ENCODE peak calls at places on chromosomes 1 and 21, in eight cellular contexts. N, S, G, P, X, K, W and F are unnamed samples.

GRCh38 chr21:41684381-41685245 is 82.2 kb downstream of the RIPK4 start:
- DNase-seq in N (no peak), S (no peak), G (peak; percentile 74), P (no peak), X (peak; percentile 71), K (no peak), W (peak; percentile 62), F (no peak)

GRCh38 chr21:36297938-36298572 is 21.9 kb upstream of the MORC3 start:
- DNase-seq in N (peak; percentile 40), S (no peak), G (no peak), P (no peak), X (no peak), K (no peak), W (no peak), F (no peak)

GRCh38 chr1:247681288-247681897 is 1.9 kb upstream of the OR13G1 start:
- DNase-seq in N (no peak), S (peak; percentile 22), G (no peak), P (peak; percentile 83), X (peak; percentile 48), K (peak; percentile 26), W (peak; percentile 48), F (peak; percentile 56)

GRCh38 chr1:27571439-27572018 is 32.4 kb downstream of the AHDC1 start:
- DNase-seq in N (no peak), S (peak; percentile 10), G (no peak), P (no peak), X (no peak), K (peak; percentile 83), W (no peak), F (peak; percentile 32)

GRCh38 chr1:27632387-27633297 is 2.3 kb downstream of the FGR start:
- DNase-seq in N (peak; percentile 33), S (no peak), G (no peak), P (no peak), X (no peak), K (no peak), W (no peak), F (no peak)

GRCh38 chr21:38777521-38777920 is 28.2 kb upstream of the ETS2 start:
- DNase-seq in N (no peak), S (no peak), G (no peak), P (no peak), X (no peak), K (no peak), W (no peak), F (no peak)

GRCh38 chr1:201330541-201330940 is 46.9 kb downstream of the TNNT2 start:
- DNase-seq in N (no peak), S (no peak), G (no peak), P (no peak), X (no peak), K (no peak), W (no peak), F (no peak)

GRCh38 chr1:14800500-14801069 is 202.1 kb downstream of the KAZN start:
- DNase-seq in N (no peak), S (no peak), G (no peak), P (no peak), X (no peak), K (no peak), W (no peak), F (no peak)

GRCh38 chr1:31584869-31585735 is 8.8 kb downstream of the TINAGL1 start:
- DNase-seq in N (no peak), S (no peak), G (no peak), P (no peak), X (no peak), K (no peak), W (no peak), F (no peak)